ENCODE peak calls at places on chromosome 13, in six cellular contexts. One of them, this sample, is unnamed.

GRCh38 chr13:50106559-50106958 is 91.3 kb downstream of the KCNRG start:
- DNase-seq in GM12878: no peak
- DNase-seq in HepG2: no peak
- DNase-seq in GM12892: no peak
- DNase-seq in K562: no peak
- DNase-seq in H1: no peak
- DNase-seq in this sample: no peak

GRCh38 chr13:79679334-79679733 is 198.4 kb downstream of the NDFIP2 start:
- DNase-seq in K562: peak
- DNase-seq in HepG2: peak
- DNase-seq in H1: peak
- DNase-seq in GM12892: no peak
- DNase-seq in GM12878: no peak
- DNase-seq in this sample: no peak

GRCh38 chr13:37755349-37755748 is 114.2 kb downstream of the TRPC4 start:
- DNase-seq in GM12892: no peak
- DNase-seq in H1: no peak
- DNase-seq in K562: no peak
- DNase-seq in HepG2: no peak
- DNase-seq in GM12878: no peak
- DNase-seq in this sample: no peak

GRCh38 chr13:48194392-48194754 is 38.6 kb upstream of the ITM2B start:
- DNase-seq in GM12878: peak
- DNase-seq in GM12892: no peak
- DNase-seq in HepG2: no peak
- DNase-seq in H1: no peak
- DNase-seq in K562: no peak
- DNase-seq in this sample: no peak

GRCh38 chr13:47326061-47326460 is 429.2 kb upstream of the HTR2A start:
- DNase-seq in GM12892: no peak
- DNase-seq in H1: no peak
- DNase-seq in K562: no peak
- DNase-seq in GM12878: no peak
- DNase-seq in HepG2: no peak
- DNase-seq in this sample: no peak

GRCh38 chr13:98453254-98453843 is 123.6 kb downstream of the STK24 start:
- DNase-seq in GM12878: no peak
- DNase-seq in HepG2: no peak
- DNase-seq in K562: no peak
- DNase-seq in H1: no peak
- DNase-seq in GM12892: no peak
- DNase-seq in this sample: no peak

GRCh38 chr13:25901460-25902376 is 150.1 kb downstream of the SHISA2 start:
- DNase-seq in GM12878: peak
- DNase-seq in GM12892: no peak
- DNase-seq in K562: no peak
- DNase-seq in H1: no peak
- DNase-seq in HepG2: peak
- DNase-seq in this sample: no peak

GRCh38 chr13:44918323-44919102 is 70.8 kb downstream of the NUFIP1 start:
- DNase-seq in H1: peak
- DNase-seq in K562: peak
- DNase-seq in HepG2: peak
- DNase-seq in GM12878: no peak
- DNase-seq in GM12892: peak
- DNase-seq in this sample: peak

GRCh38 chr13:75798353-75799245 is 162.5 kb downstream of the LMO7 start:
- DNase-seq in H1: no peak
- DNase-seq in GM12878: no peak
- DNase-seq in GM12892: no peak
- DNase-seq in K562: no peak
- DNase-seq in HepG2: no peak
- DNase-seq in this sample: no peak

GRCh38 chr13:112782433-112783010 is 92.7 kb downstream of the ATP11A start:
- DNase-seq in GM12892: no peak
- DNase-seq in H1: peak
- DNase-seq in K562: no peak
- DNase-seq in HepG2: no peak
- DNase-seq in GM12878: no peak
- DNase-seq in this sample: no peak

GRCh38 chr13:70795484-70795883 is 687.2 kb upstream of the KLHL1 start:
- DNase-seq in K562: no peak
- DNase-seq in H1: no peak
- DNase-seq in GM12892: no peak
- DNase-seq in HepG2: peak
- DNase-seq in GM12878: no peak
- DNase-seq in this sample: no peak

GRCh38 chr13:50075619-50076097 is 60.4 kb downstream of the KCNRG start:
- DNase-seq in HepG2: no peak
- DNase-seq in GM12892: no peak
- DNase-seq in H1: no peak
- DNase-seq in K562: no peak
- DNase-seq in GM12878: no peak
- DNase-seq in this sample: no peak

GRCh38 chr13:77013853-77014542 is 13.0 kb downstream of the FBXL3 start:
- DNase-seq in HepG2: no peak
- DNase-seq in H1: no peak
- DNase-seq in GM12878: no peak
- DNase-seq in GM12892: no peak
- DNase-seq in K562: no peak
- DNase-seq in this sample: no peak

GRCh38 chr13:30696278-30697176 is 38.8 kb upstream of the ALOX5AP start:
- DNase-seq in K562: no peak
- DNase-seq in GM12878: no peak
- DNase-seq in HepG2: no peak
- DNase-seq in H1: no peak
- DNase-seq in GM12892: no peak
- DNase-seq in this sample: no peak

GRCh38 chr13:51997641-51998330 is 13.5 kb downstream of the ATP7B start:
- DNase-seq in GM12892: no peak
- DNase-seq in HepG2: peak
- DNase-seq in H1: no peak
- DNase-seq in K562: peak
- DNase-seq in GM12878: no peak
- DNase-seq in this sample: no peak

GRCh38 chr13:50699874-50700663 is 143.4 kb downstream of the DLEU7 start:
- DNase-seq in GM12878: no peak
- DNase-seq in H1: no peak
- DNase-seq in GM12892: no peak
- DNase-seq in HepG2: no peak
- DNase-seq in K562: no peak
- DNase-seq in this sample: no peak

GRCh38 chr13:25153736-25154135 is 18.4 kb downstream of the AMER2 start:
- DNase-seq in GM12892: no peak
- DNase-seq in HepG2: no peak
- DNase-seq in GM12878: no peak
- DNase-seq in H1: no peak
- DNase-seq in K562: no peak
- DNase-seq in this sample: no peak

GRCh38 chr13:43316997-43317396 is 293.6 kb downstream of the DNAJC15 start:
- DNase-seq in HepG2: no peak
- DNase-seq in GM12892: no peak
- DNase-seq in H1: no peak
- DNase-seq in GM12878: no peak
- DNase-seq in K562: no peak
- DNase-seq in this sample: no peak

GRCh38 chr13:94558721-94559120 is 37.2 kb downstream of the TGDS start:
- DNase-seq in HepG2: no peak
- DNase-seq in GM12892: no peak
- DNase-seq in K562: no peak
- DNase-seq in GM12878: no peak
- DNase-seq in H1: no peak
- DNase-seq in this sample: no peak

GRCh38 chr13:61575941-61576340 is 160.3 kb upstream of the PCDH20 start:
- DNase-seq in K562: no peak
- DNase-seq in HepG2: no peak
- DNase-seq in H1: no peak
- DNase-seq in GM12892: no peak
- DNase-seq in GM12878: no peak
- DNase-seq in this sample: no peak

GRCh38 chr13:42485272-42485671 is 88.7 kb upstream of the TNFSF11 start:
- DNase-seq in K562: no peak
- DNase-seq in HepG2: no peak
- DNase-seq in H1: no peak
- DNase-seq in GM12892: no peak
- DNase-seq in GM12878: no peak
- DNase-seq in this sample: no peak

GRCh38 chr13:112131740-112132113 is 64.8 kb downstream of the SOX1 start:
- DNase-seq in GM12878: no peak
- DNase-seq in H1: no peak
- DNase-seq in GM12892: no peak
- DNase-seq in K562: no peak
- DNase-seq in HepG2: no peak
- DNase-seq in this sample: no peak

GRCh38 chr13:90414691-90415596 is 932.5 kb upstream of the MIR17HG start:
- DNase-seq in GM12878: no peak
- DNase-seq in K562: no peak
- DNase-seq in HepG2: no peak
- DNase-seq in H1: no peak
- DNase-seq in GM12892: no peak
- DNase-seq in this sample: no peak

GRCh38 chr13:30792257-30793000 is 57.1 kb downstream of the ALOX5AP start:
- DNase-seq in HepG2: peak
- DNase-seq in K562: peak
- DNase-seq in H1: no peak
- DNase-seq in GM12878: no peak
- DNase-seq in GM12892: no peak
- DNase-seq in this sample: no peak

GRCh38 chr13:33017410-33017929 is 1.2 kb downstream of the KL start:
- DNase-seq in K562: peak
- DNase-seq in H1: no peak
- DNase-seq in GM12892: peak
- DNase-seq in HepG2: peak
- DNase-seq in GM12878: peak
- DNase-seq in this sample: peak
- TF ChIP-seq POLR2AphosphoS5 in K562: no peak
- TF ChIP-seq POLR2AphosphoS5 in H1: no peak
- TF ChIP-seq POLR2AphosphoS5 in GM12892: no peak
- TF ChIP-seq POLR2AphosphoS5 in HepG2: no peak
- TF ChIP-seq POLR2AphosphoS5 in GM12878: no peak
- TF ChIP-seq POLR2AphosphoS5 in this sample: no peak

DNA sequence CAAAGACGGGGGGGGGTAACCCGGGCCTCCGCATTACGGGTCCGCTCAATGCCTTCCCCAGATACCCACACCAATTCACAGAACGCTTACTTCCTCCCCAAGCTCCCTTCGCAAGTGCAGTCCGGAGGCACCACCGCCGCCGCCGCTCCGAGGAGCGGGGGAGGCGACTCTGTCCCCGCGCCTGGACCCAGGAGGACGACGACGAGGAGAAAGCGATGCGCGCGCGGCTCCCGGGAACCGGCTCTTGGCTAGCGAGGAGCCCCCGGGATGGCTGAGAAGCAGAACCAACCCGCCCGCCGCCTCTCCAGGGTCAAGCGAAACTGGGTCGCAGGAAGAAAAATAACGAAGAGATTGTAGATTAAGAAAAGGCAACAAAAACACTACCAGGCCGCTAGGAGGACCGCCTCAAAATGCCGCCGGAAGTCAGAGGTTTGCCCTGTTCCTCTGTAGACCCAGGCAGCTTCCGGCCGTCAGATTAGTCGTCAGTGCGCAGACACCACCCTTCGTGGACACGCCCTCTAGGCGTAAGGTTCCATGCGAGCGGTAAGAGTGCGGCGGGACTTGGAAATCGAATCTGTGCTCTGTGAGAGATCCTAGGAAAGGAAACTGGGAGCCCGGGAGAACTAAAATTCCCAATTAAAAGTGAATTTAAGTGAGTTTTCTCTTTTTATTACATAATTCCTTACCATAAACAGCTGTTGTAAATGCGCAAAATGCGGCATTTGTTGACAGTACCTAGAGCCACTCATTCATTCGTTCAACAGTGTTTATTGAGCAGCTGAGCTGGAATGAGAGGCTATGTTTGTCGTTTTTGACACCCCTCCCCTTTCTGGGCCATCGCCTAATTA is at the start of gene ZC3H13:
- DNase-seq in GM12892: peak
- DNase-seq in GM12878: peak
- DNase-seq in H1: peak
- DNase-seq in HepG2: peak
- DNase-seq in K562: peak
- DNase-seq in this sample: peak
- TF ChIP-seq POLR2A in GM12892: peak
- TF ChIP-seq POLR2A in GM12878: peak
- TF ChIP-seq POLR2A in H1: peak
- TF ChIP-seq POLR2A in HepG2: peak
- TF ChIP-seq POLR2A in K562: peak
- TF ChIP-seq POLR2A in this sample: peak

GRCh38 chr13:72457151-72457550 is 270.3 kb downstream of the MZT1 start:
- DNase-seq in K562: no peak
- DNase-seq in GM12892: no peak
- DNase-seq in HepG2: no peak
- DNase-seq in GM12878: no peak
- DNase-seq in H1: no peak
- DNase-seq in this sample: no peak
- TF ChIP-seq TAF1 in K562: no peak
- TF ChIP-seq TAF1 in GM12892: no peak
- TF ChIP-seq TAF1 in HepG2: no peak
- TF ChIP-seq TAF1 in GM12878: no peak
- TF ChIP-seq TAF1 in H1: no peak
- TF ChIP-seq TAF1 in this sample: no peak

GRCh38 chr13:55517312-55517711 is 1623.4 kb upstream of the PRR20A start:
- DNase-seq in HepG2: no peak
- DNase-seq in H1: peak
- DNase-seq in K562: peak
- DNase-seq in GM12878: no peak
- DNase-seq in GM12892: no peak
- DNase-seq in this sample: no peak
- TF ChIP-seq POLR2AphosphoS5 in HepG2: no peak
- TF ChIP-seq POLR2AphosphoS5 in H1: no peak
- TF ChIP-seq POLR2AphosphoS5 in K562: no peak
- TF ChIP-seq POLR2AphosphoS5 in GM12878: no peak
- TF ChIP-seq POLR2AphosphoS5 in GM12892: no peak
- TF ChIP-seq POLR2AphosphoS5 in this sample: no peak

GRCh38 chr13:97223711-97224461 is 1.8 kb downstream of the MBNL2 start:
- DNase-seq in HepG2: peak
- DNase-seq in K562: peak
- DNase-seq in GM12878: no peak
- DNase-seq in H1: peak
- DNase-seq in GM12892: no peak
- DNase-seq in this sample: no peak
- TF ChIP-seq POLR2A in HepG2: peak
- TF ChIP-seq POLR2A in K562: no peak
- TF ChIP-seq POLR2A in GM12878: no peak
- TF ChIP-seq POLR2A in H1: no peak
- TF ChIP-seq POLR2A in GM12892: no peak
- TF ChIP-seq POLR2A in this sample: no peak

DNA sequence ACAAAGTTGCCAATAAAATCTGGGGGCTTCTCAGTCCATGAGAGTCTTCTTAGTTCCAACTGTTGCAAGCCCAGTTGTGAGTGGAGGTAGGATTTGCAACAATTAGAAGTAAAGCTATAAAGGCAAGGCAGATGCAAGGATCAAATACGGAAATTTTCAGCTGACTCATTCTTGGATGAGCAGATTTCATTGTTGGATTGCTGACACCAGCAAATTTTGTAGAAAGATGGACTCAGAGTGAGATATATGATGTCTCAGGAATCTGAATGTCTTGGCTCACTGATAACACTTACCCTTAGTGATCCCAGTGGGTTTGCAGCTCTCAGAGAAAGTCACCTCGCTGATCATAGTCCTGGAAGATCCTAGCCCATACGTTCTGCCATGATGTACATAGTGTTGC is 209.0 kb downstream of the GPC6 start:
- DNase-seq in HepG2: no peak
- DNase-seq in H1: no peak
- DNase-seq in GM12892: no peak
- DNase-seq in K562: no peak
- DNase-seq in GM12878: no peak
- DNase-seq in this sample: no peak
- TF ChIP-seq TAF1 in HepG2: no peak
- TF ChIP-seq TAF1 in H1: no peak
- TF ChIP-seq TAF1 in GM12892: no peak
- TF ChIP-seq TAF1 in K562: no peak
- TF ChIP-seq TAF1 in GM12878: no peak
- TF ChIP-seq TAF1 in this sample: no peak

This sample was measured in GM12891.